ENCODE peak calls at places on chromosomes 13 and 19, in eight cellular contexts. Y, O, M, A, N, B, K and P are unnamed samples.

GRCh38 chr13:20901668-20902437 is 693 bp downstream of the XPO4 start:
- DNase-seq in O (no peak), N (peak), Y (peak), M (peak), A (peak), B (no peak), K (peak), P (peak)

GRCh38 chr13:98541701-98542203 is 35.2 kb downstream of the STK24 start:
- DNase-seq in B (no peak), A (no peak), K (no peak), Y (peak), N (no peak), O (no peak), M (no peak), P (no peak)

GRCh38 chr19:58477130-58477529 is 978 bp downstream of the ZNF446 start:
- DNase-seq in K (no peak), M (no peak), O (no peak), N (no peak), B (no peak), A (no peak), Y (no peak), P (no peak)

GRCh38 chr19:44356383-44357111 is at the start of gene ZNF112:
- DNase-seq in O (peak), A (peak), N (peak), K (no peak), M (peak), Y (peak), B (peak), P (peak)

GRCh38 chr13:77535448-77535847 is at the start of gene SCEL:
- DNase-seq in K (no peak), Y (no peak), O (no peak), M (no peak), N (no peak), A (no peak), B (no peak), P (no peak)

GRCh38 chr19:21328402-21328801 is 808 bp downstream of the ZNF708 start:
- DNase-seq in M (no peak), N (no peak), O (no peak), A (no peak), Y (no peak), B (no peak), K (no peak), P (no peak)

GRCh38 chr19:53519431-53519830 is 18.5 kb upstream of the ZNF331 start:
- DNase-seq in A (no peak), B (no peak), M (no peak), N (no peak), Y (no peak), K (no peak), O (no peak), P (no peak)

GRCh38 chr13:27607125-27607524 is 13.2 kb downstream of the LNX2 start:
- DNase-seq in O (no peak), B (no peak), Y (peak), M (peak), A (no peak), N (peak), K (no peak), P (peak)

GRCh38 chr13:79589605-79590511 is 108.9 kb downstream of the NDFIP2 start:
- DNase-seq in O (no peak), Y (no peak), K (no peak), B (no peak), N (no peak), A (no peak), M (no peak), P (no peak)

GRCh38 chr13:107373551-107373950 is 805.6 kb upstream of the ARGLU1 start:
- DNase-seq in O (peak), N (peak), B (no peak), Y (peak), M (peak), A (no peak), K (no peak), P (peak)

GRCh38 chr13:74661851-74662250 is 527.6 kb upstream of the KLF12 start:
- DNase-seq in N (no peak), B (no peak), K (no peak), O (no peak), A (no peak), Y (peak), M (no peak), P (no peak)

GRCh38 chr13:45321230-45321629 is 19.8 kb downstream of the TPT1 start:
- DNase-seq in K (no peak), N (no peak), O (no peak), A (no peak), Y (no peak), B (no peak), M (no peak), P (no peak)

GRCh38 chr19:19087676-19088075 is 23.9 kb downstream of the SLC25A42 start:
- DNase-seq in K (no peak), O (no peak), B (no peak), N (no peak), M (no peak), A (no peak), Y (no peak), P (no peak)

GRCh38 chr13:113990321-113990837 is 16.5 kb upstream of the C13orf46 start:
- DNase-seq in A (no peak), B (peak), O (no peak), N (no peak), M (no peak), K (no peak), Y (no peak), P (no peak)

GRCh38 chr13:23899555-23899954 is 2.3 kb upstream of the C1QTNF9B start:
- DNase-seq in K (peak), B (no peak), O (no peak), Y (peak), N (peak), M (peak), A (no peak), P (no peak)

GRCh38 chr19:31054430-31054829 is 294.8 kb downstream of the TSHZ3 start:
- DNase-seq in N (peak), B (no peak), O (peak), K (peak), M (peak), A (peak), Y (peak), P (peak)

GRCh38 chr19:11849264-11849615 is 714 bp downstream of the ZNF439 start:
- DNase-seq in O (no peak), N (no peak), A (no peak), B (no peak), K (no peak), M (no peak), Y (no peak), P (no peak)

GRCh38 chr19:49817964-49818690 is at the start of gene MED25:
- DNase-seq in A (peak), B (peak), M (peak), Y (peak), N (peak), K (peak), O (peak), P (peak)

GRCh38 chr19:37932985-37933953 is 26.3 kb downstream of the SIPA1L3 start:
- DNase-seq in K (no peak), Y (peak), B (no peak), A (no peak), M (peak), N (peak), O (no peak), P (peak)

GRCh38 chr13:99617474-99618255 is 116.4 kb downstream of the TM9SF2 start:
- DNase-seq in M (peak), B (no peak), O (peak), A (peak), Y (peak), N (peak), K (peak), P (peak)

GRCh38 chr19:41339936-41340335 is 13.8 kb downstream of the TGFB1 start:
- DNase-seq in K (no peak), A (no peak), N (peak), Y (peak), O (no peak), B (no peak), M (peak), P (peak)

GRCh38 chr13:103983948-103984347 is 917.7 kb upstream of the SLC10A2 start:
- DNase-seq in B (no peak), M (no peak), Y (no peak), A (no peak), N (no peak), O (no peak), K (no peak), P (no peak)

GRCh38 chr13:43874512-43875092 is 4.9 kb downstream of the CCDC122 start:
- DNase-seq in M (peak), N (no peak), O (no peak), Y (peak), K (no peak), B (no peak), A (no peak), P (no peak)

GRCh38 chr19:48444129-48444932 is 1.5 kb upstream of the GRWD1 start:
- DNase-seq in K (no peak), N (peak), A (no peak), M (no peak), Y (no peak), O (no peak), B (peak), P (no peak)

GRCh38 chr13:46992383-46992952 is 95.6 kb upstream of the HTR2A start:
- DNase-seq in O (no peak), K (no peak), N (peak), A (no peak), M (no peak), B (no peak), Y (no peak), P (no peak)

GRCh38 chr13:33904431-33904830 is 86.5 kb downstream of the RFC3 start:
- DNase-seq in B (no peak), N (no peak), Y (no peak), O (no peak), K (no peak), M (no peak), A (no peak), P (no peak)